ENCODE peak calls at places on chromosomes 11 and 22, in ten cellular contexts. A is transverse colon, D is heart right ventricle, I is mesenchymal stem cell, F is heart left ventricle, X is pancreas, V is MM.1S, Y is psoas muscle, H is mammary epithelial cell, S is prostate gland. R is an unnamed sample.
A peak's percentile ranks its signal among the peaks of the same experiment; 100 is the strongest.

GRCh38 chr11:92384316-92384715 is 159.7 kb downstream of the FAT3 start:
- DNase-seq in D (no peak), H (peak; percentile 4), I (peak; percentile 8), A (no peak), F (no peak), X (no peak), V (no peak), S (no peak), Y (no peak), R (no peak)

GRCh38 chr11:120756931-120757330 is 245.4 kb downstream of the GRIK4 start:
- DNase-seq in D (no peak), A (no peak), F (no peak), Y (no peak), V (no peak), H (no peak), S (no peak), I (no peak), X (no peak), R (no peak)

GRCh38 chr11:85663781-85664560 is 958 bp downstream of the CREBZF start:
- DNase-seq in X (peak; percentile 83), Y (peak; percentile 90), I (peak; percentile 81), F (peak; percentile 81), S (peak; percentile 84), D (peak; percentile 80), A (peak; percentile 87), H (peak; percentile 60), V (peak; percentile 81), R (peak; percentile 95)

GRCh38 chr11:27209562-27210005 is 153.4 kb downstream of the CCDC34 start:
- DNase-seq in A (no peak), Y (peak; percentile 50), I (peak; percentile 94), V (no peak), S (peak; percentile 40), H (peak; percentile 98), D (peak; percentile 41), F (peak; percentile 21), X (no peak), R (no peak)

GRCh38 chr11:35946766-35947165 is 2.9 kb downstream of the LDLRAD3 start:
- DNase-seq in D (no peak), X (no peak), I (no peak), V (no peak), A (no peak), F (no peak), S (no peak), H (no peak), Y (no peak), R (no peak)

GRCh38 chr22:45579306-45579705 is 76.6 kb downstream of the FBLN1 start:
- DNase-seq in I (no peak), D (no peak), A (no peak), F (no peak), H (no peak), X (no peak), Y (peak; percentile 25), V (no peak), S (no peak), R (no peak)

GRCh38 chr11:112504056-112504455 is 243.4 kb upstream of the PLET1 start:
- DNase-seq in D (no peak), Y (no peak), A (no peak), X (no peak), I (peak; percentile 13), S (no peak), V (no peak), H (no peak), F (no peak), R (no peak)

GRCh38 chr11:27972432-27973170 is 135.4 kb downstream of the KIF18A start:
- DNase-seq in V (no peak), I (peak; percentile 88), F (no peak), X (no peak), S (no peak), H (no peak), A (no peak), Y (no peak), D (no peak), R (no peak)

GRCh38 chr22:49334589-49334873 is 493.1 kb downstream of the BRD1 start:
- DNase-seq in D (no peak), I (no peak), Y (no peak), F (no peak), S (no peak), H (no peak), A (no peak), X (no peak), V (no peak), R (no peak)

GRCh38 chr11:109039611-109040010 is 374.7 kb downstream of the DDX10 start:
- DNase-seq in Y (no peak), V (no peak), I (no peak), X (no peak), D (no peak), H (peak; percentile 15), F (no peak), A (no peak), S (no peak), R (no peak)

DNA sequence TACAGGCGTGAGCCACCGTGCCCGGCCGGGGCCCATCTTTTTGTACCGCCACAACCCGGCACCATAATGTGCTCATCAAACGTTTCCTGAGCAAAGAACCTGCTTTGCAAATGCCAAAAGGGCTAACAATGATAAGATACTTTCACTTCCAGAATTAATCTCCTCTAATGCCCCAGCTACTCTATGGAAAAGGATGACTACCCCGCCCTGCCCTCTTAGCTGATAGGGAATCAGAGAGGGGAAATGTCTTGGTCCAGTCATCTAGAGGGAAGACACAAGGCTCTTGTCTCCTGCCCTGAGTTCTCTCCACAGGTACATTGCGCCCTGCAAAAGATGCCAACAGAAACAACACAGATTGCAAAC is 594 bp downstream of the TTLL1 start:
- DNase-seq in Y (no peak), D (no peak), X (no peak), H (no peak), A (no peak), F (no peak), S (no peak), I (no peak), V (no peak), R (no peak)
- H3K27ac ChIP-seq in Y (no peak overlapping the region), D (no peak overlapping the region), X (no peak overlapping the region), H (peak overlapping the region; percentile 43), A (peak overlapping the region; percentile 83), F (peak overlapping the region; percentile 69), S (no peak overlapping the region), I (no peak overlapping the region), V (peak overlapping the region; percentile 55), R (no peak overlapping the region)

GRCh38 chr22:33023119-33023827 is 34.9 kb downstream of the SYN3 start:
- DNase-seq in V (no peak), X (no peak), D (no peak), S (no peak), Y (no peak), I (no peak), F (no peak), H (no peak), A (no peak), R (no peak)

GRCh38 chr22:33024626-33025025 is 33.6 kb downstream of the SYN3 start:
- DNase-seq in F (no peak), Y (no peak), H (no peak), I (no peak), X (no peak), D (no peak), S (no peak), A (no peak), V (no peak), R (no peak)

GRCh38 chr22:33028191-33028700 is 29.9 kb downstream of the SYN3 start:
- DNase-seq in V (no peak), H (no peak), F (no peak), X (no peak), A (no peak), S (no peak), I (no peak), Y (no peak), D (no peak), R (no peak)

GRCh38 chr22:33022231-33022630 is 36.0 kb downstream of the SYN3 start:
- DNase-seq in X (no peak), D (no peak), Y (no peak), I (no peak), F (no peak), A (no peak), H (no peak), S (no peak), V (no peak), R (no peak)

DNA sequence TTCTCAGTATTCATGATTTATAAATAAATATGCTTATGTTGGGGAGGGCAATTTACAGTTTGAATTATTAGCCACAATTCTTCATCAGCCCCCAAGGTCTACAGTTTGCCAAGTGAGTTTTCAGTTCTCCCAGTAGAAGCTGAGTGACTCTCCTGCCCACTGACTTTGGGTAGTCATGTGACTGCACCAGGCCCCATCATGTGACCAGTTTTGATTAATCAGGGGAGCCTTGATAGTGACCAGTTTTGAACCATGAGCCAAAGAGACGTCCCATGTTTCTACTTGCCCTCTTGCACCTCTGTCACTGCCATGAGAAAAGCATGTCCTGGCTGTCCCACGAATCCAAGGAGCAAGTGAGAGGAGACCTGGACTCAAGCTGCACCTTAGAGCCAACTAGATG is 32.5 kb downstream of the SYN3 start:
- DNase-seq in F (no peak), S (no peak), V (no peak), A (no peak), D (no peak), H (no peak), Y (no peak), X (no peak), I (no peak), R (no peak)
- H3K27me3 ChIP-seq in F (no peaks in the 10 kb centered on the region), S (no peaks in the 10 kb centered on the region), V (no peaks in the 10 kb centered on the region), A (peaks cover 23% of the 10 kb centered on the region), D (peaks cover 12% of the 10 kb centered on the region), H (no peaks in the 10 kb centered on the region), Y (peaks cover 21% of the 10 kb centered on the region), X (no peaks in the 10 kb centered on the region), I (peaks cover 44% of the 10 kb centered on the region), R (peaks cover 5% of the 10 kb centered on the region)

DNA sequence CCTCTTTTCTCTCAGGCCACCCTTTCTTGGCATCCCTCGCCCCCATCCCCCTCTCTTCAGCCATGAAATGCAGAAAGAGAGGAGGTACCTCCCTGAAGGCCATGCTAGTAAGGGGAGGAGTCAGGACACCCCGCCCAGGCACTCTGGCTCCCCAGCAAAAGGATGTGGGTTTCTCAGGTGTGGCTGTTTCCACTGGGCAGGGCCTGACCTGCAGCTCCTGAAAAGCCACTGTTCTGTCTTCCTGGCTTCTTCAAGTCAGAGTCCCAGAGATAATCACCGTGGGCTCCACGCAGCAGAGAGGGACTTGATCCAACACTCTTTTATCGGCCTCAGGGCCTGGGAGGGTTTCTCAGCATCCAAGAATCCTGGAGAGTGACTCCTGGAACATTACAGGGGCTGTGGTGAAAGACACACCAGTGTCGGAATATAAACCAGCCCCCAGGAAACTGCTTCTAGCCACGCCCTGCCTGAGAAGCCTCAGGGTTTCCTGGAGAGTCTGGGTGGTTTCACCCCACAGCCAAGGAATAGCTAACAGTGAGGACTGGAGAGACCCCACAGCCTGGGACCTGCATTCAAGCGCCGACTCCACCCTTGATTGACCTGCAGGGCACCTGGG is 45.7 kb upstream of the TSPAN18 start:
- DNase-seq in F (no peak), I (peak; percentile 44), S (no peak), Y (no peak), A (no peak), H (peak; percentile 60), X (no peak), V (peak; percentile 67), D (no peak), R (no peak)
- H3K27ac ChIP-seq in F (no peak overlapping the region), I (no peak overlapping the region), S (no peak overlapping the region), Y (no peak overlapping the region), A (no peak overlapping the region), H (peak overlapping the region; percentile 55), X (no peak overlapping the region), V (no peak overlapping the region), D (no peak overlapping the region), R (no peak overlapping the region)

DNA sequence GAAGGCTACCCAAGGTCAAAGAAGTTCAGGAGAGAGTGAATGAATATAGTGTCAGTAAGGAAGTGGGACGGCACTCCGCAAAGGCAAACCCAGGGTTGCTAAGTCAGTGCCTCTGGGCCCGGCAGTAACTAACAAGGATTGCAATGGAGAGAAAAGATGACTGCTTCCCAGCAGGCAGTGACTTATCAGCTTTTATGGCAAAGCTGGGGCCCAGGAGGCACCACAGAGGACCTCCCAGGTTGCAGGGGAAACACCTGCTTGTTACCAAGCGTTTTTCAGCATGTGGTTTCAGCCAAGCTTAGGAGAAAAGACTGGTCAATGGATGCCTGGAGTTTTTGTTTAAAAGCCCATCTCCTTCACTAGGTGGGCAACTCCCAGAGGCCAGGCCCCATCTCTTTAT is 11.3 kb downstream of the CACNG2 start:
- DNase-seq in S (no peak), X (no peak), A (no peak), D (no peak), H (no peak), V (no peak), Y (no peak), F (no peak), I (no peak), R (no peak)
- H3K27me3 ChIP-seq in S (no peaks in the 10 kb centered on the region), X (no peaks in the 10 kb centered on the region), A (peaks cover 51% of the 10 kb centered on the region), D (peaks cover 61% of the 10 kb centered on the region), H (peaks cover 2% of the 10 kb centered on the region), V (peaks cover 100% of the 10 kb centered on the region), Y (peaks cover 40% of the 10 kb centered on the region), F (peaks cover 1% of the 10 kb centered on the region), I (peaks cover 92% of the 10 kb centered on the region), R (no peaks in the 10 kb centered on the region)

R was measured in left lung.